ENCODE peak calls at places on chromosomes 12 and 14, in four cellular contexts. One of them, this sample, is unnamed.

GRCh38 chr14:81256289-81256960 is 35.7 kb upstream of the GTF2A1 start:
- DNase-seq in left ventricle myocardium inferior: no peak
- DNase-seq in AG04450: no peak
- DNase-seq in WTC11: no peak
- DNase-seq in this sample: no peak

GRCh38 chr12:91326043-91327027 is 143.7 kb upstream of the DCN start:
- DNase-seq in AG04450: peak; percentile 55
- DNase-seq in left ventricle myocardium inferior: no peak
- DNase-seq in WTC11: peak; percentile 21
- DNase-seq in this sample: peak; percentile 66

GRCh38 chr14:44453433-44454171 is 53.5 kb downstream of the FSCB start:
- DNase-seq in WTC11: no peak
- DNase-seq in left ventricle myocardium inferior: no peak
- DNase-seq in AG04450: no peak
- DNase-seq in this sample: no peak

GRCh38 chr14:69525896-69526295 is 41.4 kb downstream of the PLEKHD1 start:
- DNase-seq in left ventricle myocardium inferior: no peak
- DNase-seq in WTC11: no peak
- DNase-seq in AG04450: no peak
- DNase-seq in this sample: no peak

GRCh38 chr14:75542585-75543091 is 20.4 kb downstream of the BATF start:
- DNase-seq in left ventricle myocardium inferior: peak; percentile 59
- DNase-seq in AG04450: no peak
- DNase-seq in WTC11: no peak
- DNase-seq in this sample: no peak

GRCh38 chr14:67018720-67019119 is 170.5 kb upstream of the GARIN2 start:
- DNase-seq in AG04450: no peak
- DNase-seq in WTC11: no peak
- DNase-seq in left ventricle myocardium inferior: no peak
- DNase-seq in this sample: no peak

GRCh38 chr14:86790408-86791364 is 1202.3 kb downstream of the GALC start:
- DNase-seq in AG04450: no peak
- DNase-seq in left ventricle myocardium inferior: no peak
- DNase-seq in WTC11: no peak
- DNase-seq in this sample: no peak

GRCh38 chr12:103333676-103334075 is 162.1 kb downstream of the C12orf42 start:
- DNase-seq in AG04450: no peak
- DNase-seq in left ventricle myocardium inferior: no peak
- DNase-seq in WTC11: no peak
- DNase-seq in this sample: no peak

GRCh38 chr12:45244561-45245348 is 28.9 kb downstream of the ANO6 start:
- DNase-seq in AG04450: no peak
- DNase-seq in WTC11: no peak
- DNase-seq in left ventricle myocardium inferior: no peak
- DNase-seq in this sample: no peak

GRCh38 chr14:102427642-102428041 is 64.9 kb downstream of the TECPR2 start:
- DNase-seq in AG04450: no peak
- DNase-seq in left ventricle myocardium inferior: no peak
- DNase-seq in WTC11: no peak
- DNase-seq in this sample: no peak

GRCh38 chr12:96300064-96300463 is 100.2 kb downstream of the CDK17 start:
- DNase-seq in AG04450: no peak
- DNase-seq in left ventricle myocardium inferior: no peak
- DNase-seq in WTC11: no peak
- DNase-seq in this sample: no peak

GRCh38 chr12:6313326-6313940 is 3.0 kb downstream of the PLEKHG6 start:
- DNase-seq in left ventricle myocardium inferior: no peak
- DNase-seq in WTC11: no peak
- DNase-seq in AG04450: no peak
- DNase-seq in this sample: no peak
- TF ChIP-seq CTCF in left ventricle myocardium inferior: no peak
- TF ChIP-seq CTCF in WTC11: no peak
- TF ChIP-seq CTCF in AG04450: no peak
- TF ChIP-seq CTCF in this sample: no peak

GRCh38 chr12:128069359-128069997 is 197.5 kb upstream of the TMEM132C start:
- DNase-seq in WTC11: peak; percentile 19
- DNase-seq in AG04450: no peak
- DNase-seq in left ventricle myocardium inferior: no peak
- DNase-seq in this sample: peak; percentile 41
- TF ChIP-seq CTCF in WTC11: peak; percentile 51
- TF ChIP-seq CTCF in AG04450: peak; percentile 54
- TF ChIP-seq CTCF in left ventricle myocardium inferior: peak; percentile 68
- TF ChIP-seq CTCF in this sample: peak; percentile 93

GRCh38 chr14:54533100-54533499 is 23.4 kb downstream of the CGRRF1 start:
- DNase-seq in left ventricle myocardium inferior: no peak
- DNase-seq in WTC11: no peak
- DNase-seq in AG04450: no peak
- DNase-seq in this sample: no peak
- TF ChIP-seq CTCF in left ventricle myocardium inferior: no peak
- TF ChIP-seq CTCF in WTC11: no peak
- TF ChIP-seq CTCF in AG04450: no peak
- TF ChIP-seq CTCF in this sample: no peak

GRCh38 chr14:94051779-94052178 is 25.6 kb downstream of the OTUB2 start:
- DNase-seq in WTC11: no peak
- DNase-seq in AG04450: no peak
- DNase-seq in left ventricle myocardium inferior: no peak
- DNase-seq in this sample: no peak

GRCh38 chr14:94050231-94050880 is 24.2 kb downstream of the OTUB2 start:
- DNase-seq in AG04450: no peak
- DNase-seq in WTC11: no peak
- DNase-seq in left ventricle myocardium inferior: peak; percentile 81
- DNase-seq in this sample: no peak

GRCh38 chr14:94049625-94050023 is 23.5 kb downstream of the OTUB2 start:
- DNase-seq in left ventricle myocardium inferior: no peak
- DNase-seq in AG04450: no peak
- DNase-seq in WTC11: no peak
- DNase-seq in this sample: no peak

GRCh38 chr14:94052662-94053061 is 26.5 kb downstream of the OTUB2 start:
- DNase-seq in WTC11: no peak
- DNase-seq in AG04450: no peak
- DNase-seq in left ventricle myocardium inferior: no peak
- DNase-seq in this sample: no peak

DNA sequence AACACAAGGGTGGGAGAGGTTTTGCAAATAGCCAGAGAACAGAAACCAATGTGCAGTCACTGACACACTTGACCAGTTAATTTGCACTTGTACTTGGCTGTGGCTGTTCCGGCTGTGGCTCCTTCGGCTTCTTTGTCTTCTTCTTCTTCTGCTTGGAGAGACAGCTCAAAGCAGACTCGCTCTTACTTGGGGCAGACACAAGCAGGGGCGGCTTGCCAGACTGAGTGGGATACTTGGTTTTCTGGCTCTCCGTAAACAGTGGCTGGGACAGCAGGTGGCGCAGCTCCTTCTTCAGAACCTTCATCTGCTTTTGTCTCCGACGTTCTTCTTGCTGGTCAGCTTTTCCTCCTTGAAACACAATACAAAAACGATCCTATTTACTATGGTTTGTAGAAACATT is 25.0 kb downstream of the OTUB2 start:
- DNase-seq in AG04450: peak; percentile 15
- DNase-seq in WTC11: peak; percentile 50
- DNase-seq in left ventricle myocardium inferior: peak; percentile 46
- DNase-seq in this sample: no peak
- TF ChIP-seq CTCF in AG04450: peak; percentile 57
- TF ChIP-seq CTCF in WTC11: no peak
- TF ChIP-seq CTCF in left ventricle myocardium inferior: peak; percentile 52
- TF ChIP-seq CTCF in this sample: peak; percentile 52

GRCh38 chr14:92253381-92253894 is 69.5 kb upstream of the SLC24A4 start:
- DNase-seq in left ventricle myocardium inferior: no peak
- DNase-seq in WTC11: peak; percentile 71
- DNase-seq in AG04450: no peak
- DNase-seq in this sample: no peak
- TF ChIP-seq CTCF in left ventricle myocardium inferior: no peak
- TF ChIP-seq CTCF in WTC11: no peak
- TF ChIP-seq CTCF in AG04450: no peak
- TF ChIP-seq CTCF in this sample: no peak

This sample was measured in neural crest cell.